ENCODE peak calls at places on chromosomes 13 and 19, in ten cellular contexts. Z is endodermal cell; E is PC-3; T is uterus; J is mesenchymal stem cell; I is esophagus squamous epithelium; B is mammary epithelial cell; S is suprapubic skin; N is upper lobe of right lung; D is CD8-positive, alpha-beta T cell. G is an unnamed sample. For H3K9me3, the result is how much of the 10 kb centered on the place peaks cover.

GRCh38 chr13:84362777-84363176 is 480.5 kb upstream of the SLITRK1 start:
- DNase-seq in D (no peak), J (no peak), I (no peak), B (peak), S (no peak), E (no peak), Z (no peak), T (no peak), N (no peak), G (no peak)

GRCh38 chr13:106475852-106476251 is 59.6 kb downstream of the EFNB2 start:
- DNase-seq in N (no peak), E (peak), S (no peak), T (no peak), B (no peak), J (no peak), D (no peak), I (no peak), Z (no peak), G (no peak)

GRCh38 chr19:29620931-29621351 is 14.9 kb downstream of the POP4 start:
- DNase-seq in D (no peak), Z (no peak), T (no peak), E (no peak), N (no peak), S (no peak), I (no peak), J (no peak), B (no peak), G (peak)

GRCh38 chr13:47256618-47257017 is 359.8 kb upstream of the HTR2A start:
- DNase-seq in B (peak), D (no peak), S (no peak), Z (no peak), I (no peak), E (peak), T (no peak), N (no peak), J (peak), G (no peak)

GRCh38 chr13:37869756-37870488 is at the start of gene TRPC4:
- DNase-seq in N (peak), I (no peak), S (peak), Z (peak), B (peak), D (no peak), E (peak), J (peak), T (peak), G (peak)

GRCh38 chr13:45941261-45941660 is 89.7 kb upstream of the SIAH3 start:
- DNase-seq in B (no peak), J (no peak), I (no peak), D (no peak), N (no peak), T (no peak), S (no peak), E (no peak), Z (no peak), G (no peak)

GRCh38 chr19:45103625-45104319 is 10.8 kb downstream of the PPP1R37 start:
- DNase-seq in J (no peak), S (no peak), Z (peak), T (no peak), D (no peak), N (no peak), E (no peak), B (no peak), I (no peak), G (no peak)

GRCh38 chr19:3194703-3195087 is 9.0 kb downstream of the NCLN start:
- DNase-seq in D (no peak), J (no peak), I (no peak), Z (no peak), E (no peak), S (no peak), N (no peak), T (no peak), B (no peak), G (no peak)

GRCh38 chr19:48390188-48391099 is 907 bp downstream of the KDELR1 start:
- DNase-seq in J (peak), Z (peak), S (peak), N (peak), I (no peak), T (peak), B (peak), E (no peak), D (peak), G (peak)

GRCh38 chr13:21663197-21663596 is 7.7 kb upstream of the FGF9 start:
- DNase-seq in S (no peak), B (peak), E (peak), N (no peak), J (no peak), I (no peak), D (no peak), Z (no peak), T (no peak), G (no peak)

GRCh38 chr13:57627663-57628062 is 3.9 kb upstream of the PCDH17 start:
- DNase-seq in I (no peak), T (no peak), S (no peak), E (peak), Z (no peak), B (no peak), D (no peak), N (no peak), J (peak), G (no peak)

GRCh38 chr13:95212962-95213850 is 88.0 kb downstream of the ABCC4 start:
- DNase-seq in J (no peak), S (no peak), Z (no peak), I (no peak), N (no peak), T (no peak), D (no peak), E (peak), B (no peak), G (no peak)

GRCh38 chr13:97322740-97323342 is 100.7 kb downstream of the MBNL2 start:
- DNase-seq in Z (no peak), T (no peak), S (no peak), I (no peak), B (no peak), N (no peak), J (no peak), E (no peak), D (no peak), G (no peak)

GRCh38 chr13:84567848-84568247 is 685.6 kb upstream of the SLITRK1 start:
- DNase-seq in I (no peak), E (no peak), N (no peak), D (no peak), J (no peak), B (no peak), S (no peak), T (no peak), Z (no peak), G (no peak)

GRCh38 chr13:96781141-96781540 is 213.1 kb downstream of the OXGR1 start:
- DNase-seq in N (no peak), E (peak), B (peak), T (no peak), Z (no peak), S (no peak), J (no peak), I (no peak), D (no peak), G (peak)

GRCh38 chr13:23433171-23434153 is at the start of gene SACS:
- DNase-seq in I (no peak), D (no peak), B (peak), E (peak), Z (peak), J (peak), T (no peak), S (no peak), N (no peak), G (no peak)

GRCh38 chr13:27578121-27579030 is 42.0 kb downstream of the LNX2 start:
- DNase-seq in N (no peak), J (peak), T (no peak), E (peak), B (peak), D (no peak), Z (peak), I (no peak), S (no peak), G (no peak)

GRCh38 chr13:105442941-105443340 is 1092.5 kb downstream of the EFNB2 start:
- DNase-seq in E (peak), S (no peak), T (no peak), Z (no peak), D (no peak), B (peak), J (peak), I (no peak), N (no peak), G (no peak)

GRCh38 chr19:9672893-9673292 is 2.0 kb downstream of the ZNF562 start:
- DNase-seq in E (no peak), S (no peak), B (no peak), J (no peak), Z (no peak), I (no peak), D (no peak), T (no peak), N (no peak), G (no peak)

GRCh38 chr19:19615086-19615485 is 3.4 kb downstream of the PBX4 start:
- DNase-seq in T (no peak), N (no peak), B (peak), Z (no peak), J (peak), E (peak), S (no peak), I (no peak), D (no peak), G (no peak)

GRCh38 chr13:96796234-96796633 is 198.0 kb downstream of the OXGR1 start:
- DNase-seq in T (no peak), J (no peak), Z (no peak), N (no peak), I (no peak), S (no peak), D (no peak), E (peak), B (no peak), G (no peak)

GRCh38 chr13:86425127-86425526 is 625.9 kb upstream of the SLITRK6 start:
- DNase-seq in J (no peak), I (no peak), B (no peak), S (no peak), D (no peak), Z (no peak), E (no peak), N (no peak), T (no peak), G (no peak)

GRCh38 chr19:13428352-13428751 is 77.9 kb downstream of the CACNA1A start:
- DNase-seq in D (no peak), N (peak), S (no peak), T (no peak), B (peak), Z (peak), E (peak), I (no peak), J (no peak), G (no peak)

GRCh38 chr13:27918041-27918917 is 1.5 kb upstream of the PDX1 start:
- DNase-seq in N (no peak), I (no peak), Z (peak), T (no peak), J (no peak), B (no peak), D (no peak), E (no peak), S (no peak), G (no peak)

GRCh38 chr13:52359534-52359933 is 46.4 kb downstream of the THSD1 start:
- DNase-seq in D (no peak), S (no peak), J (no peak), E (no peak), I (no peak), T (no peak), Z (no peak), N (no peak), B (no peak), G (no peak)

GRCh38 chr19:32779082-32779481 is 59.5 kb downstream of the TDRD12 start:
- DNase-seq in D (no peak), S (no peak), N (no peak), I (no peak), T (no peak), Z (no peak), J (no peak), B (no peak), E (no peak), G (no peak)

GRCh38 chr19:4449022-4449825 is 8.4 kb downstream of the UBXN6 start:
- DNase-seq in I (no peak), S (peak), B (no peak), Z (no peak), E (no peak), J (no peak), D (no peak), N (no peak), T (no peak), G (no peak)

GRCh38 chr13:35690546-35690945 is 214.1 kb upstream of the MAB21L1 start:
- DNase-seq in N (no peak), I (no peak), E (no peak), T (no peak), D (no peak), J (no peak), Z (peak), B (peak), S (no peak), G (no peak)

GRCh38 chr19:18730885-18731513 is 47.5 kb downstream of the CRTC1 start:
- DNase-seq in J (no peak), B (no peak), D (no peak), T (no peak), Z (peak), N (no peak), I (no peak), S (no peak), E (no peak), G (no peak)

GRCh38 chr19:29771708-29772415 is 39.9 kb upstream of the CCNE1 start:
- DNase-seq in S (no peak), B (peak), E (peak), N (no peak), I (no peak), T (no peak), D (no peak), Z (peak), J (peak), G (no peak)

GRCh38 chr19:32773126-32773525 is 53.6 kb downstream of the TDRD12 start:
- DNase-seq in D (no peak), B (no peak), S (no peak), T (no peak), N (no peak), Z (no peak), I (no peak), J (no peak), E (no peak), G (no peak)

GRCh38 chr19:28605501-28606268 is 607.3 kb downstream of the UQCRFS1 start:
- DNase-seq in Z (no peak), D (no peak), E (no peak), T (no peak), B (no peak), N (no peak), S (no peak), I (no peak), J (no peak), G (no peak)

GRCh38 chr19:16936901-16937300 is 48.1 kb downstream of the F2RL3 start:
- DNase-seq in Z (no peak), N (no peak), T (no peak), J (no peak), E (no peak), B (no peak), I (no peak), S (no peak), D (no peak), G (no peak)

GRCh38 chr13:77728265-77728966 is 30.9 kb downstream of the SLAIN1 start:
- DNase-seq in E (no peak), S (no peak), D (no peak), Z (no peak), J (no peak), T (no peak), N (no peak), I (no peak), B (no peak), G (no peak)

GRCh38 chr13:114109646-114110045 is 22.8 kb downstream of the RASA3 start:
- DNase-seq in N (peak), J (no peak), I (no peak), S (peak), D (no peak), Z (peak), E (no peak), B (no peak), T (peak), G (peak)

GRCh38 chr13:102724923-102725322 is 30.1 kb upstream of the METTL21C start:
- DNase-seq in N (no peak), D (no peak), J (no peak), S (no peak), B (peak), T (no peak), I (no peak), Z (no peak), E (peak), G (no peak)

GRCh38 chr19:13839193-13839937 is 37.6 kb upstream of the NANOS3 start:
- DNase-seq in T (peak), S (peak), J (peak), Z (peak), B (peak), E (peak), I (no peak), N (peak), D (peak), G (peak)

GRCh38 chr19:12034610-12035009 is 869 bp downstream of the ZNF433 start:
- DNase-seq in E (peak), J (no peak), I (no peak), B (no peak), S (no peak), Z (no peak), D (no peak), T (no peak), N (no peak), G (no peak)

GRCh38 chr19:12035220-12036172 is at the start of gene ZNF433:
- DNase-seq in T (peak), I (no peak), D (peak), N (peak), Z (peak), J (peak), S (peak), E (peak), B (peak), G (peak)

DNA sequence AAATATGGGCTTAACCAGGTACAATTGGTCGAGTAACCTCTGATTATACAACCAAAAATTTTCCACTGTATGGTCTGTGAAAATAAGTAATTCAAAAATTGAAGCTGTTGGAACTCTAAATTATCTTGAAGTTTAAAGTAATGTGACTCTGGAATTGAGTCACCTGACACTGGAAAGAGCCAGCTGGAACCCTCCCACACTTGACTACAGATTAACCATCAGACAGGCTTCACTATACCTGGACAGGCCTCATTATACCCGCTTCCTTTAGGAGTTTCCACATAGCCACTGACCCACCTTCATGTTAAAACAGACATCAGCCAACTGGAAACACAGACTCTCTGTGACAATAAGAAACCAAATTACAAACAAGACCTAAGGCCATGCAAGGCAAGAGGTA is 1.3 kb downstream of the ZNF433 start:
- DNase-seq in J (no peak), S (no peak), B (no peak), I (no peak), D (no peak), Z (no peak), E (peak), N (no peak), T (no peak), G (no peak)
- H3K4me3 ChIP-seq in J (no peak), S (peak), B (no peak), I (peak), D (no peak), Z (peak), E (peak), N (peak), T (peak), G (no peak)

DNA sequence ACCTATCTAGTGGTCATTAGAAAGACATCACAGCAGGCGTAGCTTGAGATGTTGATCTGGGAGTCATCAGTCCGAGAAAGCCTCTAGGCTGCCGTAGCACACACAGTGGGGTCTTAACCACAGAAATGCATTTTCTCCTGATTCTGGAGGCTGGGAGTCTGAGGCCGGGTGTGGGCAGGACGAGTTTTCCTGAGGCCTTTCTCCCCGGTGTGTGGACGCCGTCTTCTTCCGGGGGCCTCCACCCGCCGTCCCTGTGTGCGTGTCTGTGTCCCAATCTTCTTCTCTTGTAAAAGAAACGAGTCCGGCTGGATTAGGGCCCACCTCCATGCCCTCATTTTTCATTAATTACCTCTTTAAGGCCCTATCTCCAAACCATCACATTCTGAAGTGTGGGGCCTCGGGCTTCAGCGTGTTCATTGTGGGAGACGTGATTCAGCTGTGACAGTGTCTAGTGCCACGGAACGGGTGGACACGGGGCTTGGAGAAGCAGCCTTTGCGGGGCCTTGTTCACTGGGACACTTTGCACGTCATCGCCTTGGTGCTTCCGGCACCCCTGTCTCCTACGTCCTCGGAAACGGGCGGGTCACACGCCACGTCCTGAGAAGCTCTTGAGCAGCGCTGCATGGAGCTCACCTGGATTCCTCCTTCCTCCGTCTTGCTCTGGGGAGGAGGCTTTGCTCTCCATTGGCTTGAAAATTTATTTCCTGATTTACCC is 208.9 kb upstream of the SOX1 start:
- DNase-seq in N (no peak), E (no peak), S (no peak), I (no peak), T (no peak), Z (no peak), B (no peak), J (no peak), D (no peak), G (no peak)
- H3K9me3 ChIP-seq in N (under half), E (under half), S (under half), I (under half), T (under half), Z (under half), B (under half), J (under half), D (under half), G (under half)

GRCh38 chr13:32426981-32427851 is 714 bp downstream of the N4BP2L1 start:
- DNase-seq in T (peak), B (no peak), N (peak), J (peak), I (no peak), Z (peak), E (no peak), D (peak), S (peak), G (peak)

GRCh38 chr13:32429406-32429909 is 1.5 kb upstream of the N4BP2L1 start:
- DNase-seq in T (no peak), N (no peak), E (no peak), B (no peak), Z (no peak), I (no peak), D (no peak), S (no peak), J (no peak), G (no peak)

GRCh38 chr13:32430018-32430747 is 2.3 kb upstream of the N4BP2L1 start:
- DNase-seq in T (no peak), B (no peak), I (no peak), N (no peak), D (no peak), Z (no peak), E (no peak), S (no peak), J (peak), G (no peak)

GRCh38 chr13:32427852-32428580 is at the start of gene N4BP2L1:
- DNase-seq in N (peak), B (peak), Z (peak), D (peak), J (peak), I (peak), S (peak), T (peak), E (peak), G (peak)

DNA sequence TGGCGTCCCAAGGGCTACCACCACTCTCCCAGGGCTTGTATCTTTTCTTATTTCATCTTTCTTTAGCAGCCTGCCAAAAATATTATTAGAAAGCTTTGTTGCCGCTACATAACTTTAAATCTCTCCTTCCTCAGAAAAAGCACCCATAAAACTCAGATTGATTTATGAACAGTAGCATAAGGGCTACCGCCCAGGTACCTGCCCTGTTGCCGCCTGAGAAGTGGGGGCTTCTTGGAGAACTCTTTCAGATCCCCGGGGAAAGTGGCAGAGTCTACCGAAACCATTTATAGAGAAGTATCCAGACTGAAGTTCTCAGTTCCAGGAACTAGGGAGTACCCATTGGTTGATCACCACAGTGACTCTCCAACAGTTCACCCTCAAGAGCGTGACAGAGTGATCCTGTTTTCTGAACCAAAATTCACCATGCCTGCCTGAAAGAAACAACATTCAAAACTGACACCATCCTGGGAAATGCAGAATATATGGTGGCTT is 697 bp upstream of the N4BP2L1 start:
- DNase-seq in D (no peak), I (no peak), B (no peak), Z (no peak), E (no peak), J (no peak), T (no peak), N (no peak), S (no peak), G (no peak)
- H3K4me3 ChIP-seq in D (peak), I (peak), B (peak), Z (peak), E (peak), J (no peak), T (peak), N (peak), S (peak), G (peak)

GRCh38 chr13:100589178-100589725 is 663 bp upstream of the GGACT start:
- DNase-seq in S (no peak), T (no peak), N (no peak), J (no peak), B (no peak), I (no peak), Z (no peak), D (no peak), E (no peak), G (no peak)
- H3K9me3 ChIP-seq in S (under half), T (under half), N (under half), J (under half), B (under half), I (under half), Z (under half), D (under half), E (under half), G (under half)